ENCODE peak calls at places on chromosome 5, in six cellular contexts. U is prostate gland, Y is AG04449, W is hepatocyte, B is PC-3, H is cardiac muscle cell. D is an unnamed sample.

GRCh38 chr5:5891350-5891749 is 468.9 kb downstream of the ICE1 start:
- DNase-seq in U (no peak), Y (no peak), W (peak), B (peak), H (no peak), D (no peak)

GRCh38 chr5:2563046-2563445 is 188.4 kb downstream of the IRX2 start:
- DNase-seq in U (no peak), Y (no peak), W (no peak), B (no peak), H (no peak), D (no peak)

GRCh38 chr5:118793091-118793490 is 195.3 kb downstream of the DTWD2 start:
- DNase-seq in U (no peak), Y (no peak), W (no peak), B (no peak), H (no peak), D (no peak)

GRCh38 chr5:152556779-152557178 is 151.7 kb upstream of the NMUR2 start:
- DNase-seq in U (no peak), Y (no peak), W (no peak), B (no peak), H (peak), D (no peak)

GRCh38 chr5:91225848-91226686 is 157.1 kb downstream of the ARRDC3 start:
- DNase-seq in U (peak), Y (no peak), W (peak), B (peak), H (peak), D (no peak)

GRCh38 chr5:109413463-109413862 is 3.7 kb upstream of the PJA2 start:
- DNase-seq in U (no peak), Y (no peak), W (peak), B (no peak), H (peak), D (peak)

GRCh38 chr5:149962040-149962439 is 1.5 kb downstream of the SLC26A2 start:
- DNase-seq in U (no peak), Y (no peak), W (peak), B (peak), H (peak), D (no peak)

GRCh38 chr5:176388003-176388340 is 426 bp downstream of the NOP16 start:
- DNase-seq in U (no peak), Y (no peak), W (peak), B (peak), H (peak), D (no peak)

GRCh38 chr5:6760636-6761035 is 47.4 kb downstream of the TENT4A start:
- DNase-seq in U (no peak), Y (no peak), W (no peak), B (no peak), H (no peak), D (no peak)

GRCh38 chr5:100776244-100776643 is 126.8 kb downstream of the ST8SIA4 start:
- DNase-seq in U (no peak), Y (no peak), W (no peak), B (peak), H (no peak), D (no peak)

GRCh38 chr5:28809811-28810750 is 1771.7 kb upstream of the CDH9 start:
- DNase-seq in U (no peak), Y (no peak), W (no peak), B (no peak), H (no peak), D (no peak)

GRCh38 chr5:163564321-163564924 is 59.0 kb downstream of the MAT2B start:
- DNase-seq in U (peak), Y (no peak), W (peak), B (peak), H (peak), D (no peak)

GRCh38 chr5:32710859-32711692 is at the start of gene NPR3:
- DNase-seq in U (no peak), Y (no peak), W (peak), B (peak), H (no peak), D (no peak)

GRCh38 chr5:1448511-1449011 is 3.3 kb upstream of the SLC6A3 start:
- DNase-seq in U (no peak), Y (no peak), W (no peak), B (no peak), H (no peak), D (no peak)

GRCh38 chr5:39423331-39423751 is 1.4 kb downstream of the DAB2 start:
- DNase-seq in U (no peak), Y (no peak), W (no peak), B (peak), H (no peak), D (no peak)

DNA sequence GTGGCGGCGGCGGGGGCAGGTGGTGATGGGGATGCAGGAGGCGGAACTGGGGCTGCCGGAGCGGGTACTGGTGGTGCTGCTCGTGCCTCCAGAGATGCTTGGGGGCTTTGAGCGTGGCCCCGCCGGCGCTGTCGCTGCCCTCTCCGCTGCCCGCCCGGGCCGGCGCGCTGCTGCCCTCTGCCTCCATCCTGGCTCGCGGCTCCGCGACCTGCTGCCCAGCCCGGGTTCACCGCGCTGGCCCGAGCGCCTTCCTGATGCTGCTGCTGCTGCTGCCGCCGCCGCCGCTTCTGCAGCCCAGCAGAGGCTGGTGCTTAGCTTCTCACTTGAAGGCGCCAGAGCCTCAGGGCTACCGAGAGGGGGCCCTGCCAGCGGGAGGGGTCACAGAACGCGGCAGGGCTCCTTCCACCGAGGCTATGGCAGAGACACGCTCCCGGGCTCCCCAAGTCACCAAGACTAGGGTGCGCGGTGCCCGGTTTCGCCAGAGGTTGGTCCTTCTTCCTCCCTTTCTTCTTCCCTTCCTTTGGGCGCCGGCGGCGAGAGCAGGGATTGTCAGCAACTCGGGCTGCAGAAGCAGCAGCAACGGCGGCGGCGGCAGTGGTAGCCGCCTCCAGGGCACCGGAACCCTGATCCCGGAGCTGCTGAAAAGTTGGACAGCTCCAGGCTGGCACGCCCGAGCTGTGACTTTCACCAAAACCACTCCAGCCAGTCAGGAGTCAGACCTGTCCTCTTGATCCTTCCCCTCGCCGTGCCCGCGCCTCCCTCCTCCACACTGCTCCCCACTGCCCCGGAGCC is at the start of gene PDE4D:
- DNase-seq in U (peak), Y (no peak), W (peak), B (peak), H (peak), D (no peak)
- H3K4me3 ChIP-seq in U (peak), Y (peak), W (no peak), B (no peak), H (peak), D (peak)

DNA sequence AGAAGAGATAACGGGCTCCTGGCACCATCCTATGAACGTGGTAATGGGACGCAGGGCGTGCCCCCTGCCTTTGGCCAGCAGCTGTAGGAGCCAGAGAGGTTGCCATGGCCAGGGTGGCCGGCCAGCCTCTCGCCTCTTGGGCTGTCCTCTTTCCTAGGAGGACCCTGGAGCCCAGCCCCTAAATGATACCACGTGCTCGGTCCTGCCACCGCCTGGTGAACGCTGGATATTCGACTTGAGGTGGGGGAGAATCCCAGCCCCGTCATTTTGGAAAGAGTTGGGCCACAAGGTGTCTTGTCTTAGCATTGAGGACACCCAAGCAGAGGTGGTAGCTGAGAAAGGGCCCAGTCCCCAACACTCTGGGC is 391 bp upstream of the NRG2 start:
- DNase-seq in U (no peak), Y (no peak), W (no peak), B (peak), H (peak), D (no peak)
- TF ChIP-seq CTCF in U (no peak), Y (no peak), W (no peak), B (no peak), H (no peak), D (peak)

GRCh38 chr5:169336234-169336633 is 35.3 kb upstream of the SLIT3 start:
- DNase-seq in U (no peak), Y (no peak), W (no peak), B (no peak), H (no peak), D (no peak)

GRCh38 chr5:169339869-169340268 is 38.9 kb upstream of the SLIT3 start:
- DNase-seq in U (no peak), Y (no peak), W (no peak), B (no peak), H (no peak), D (no peak)

GRCh38 chr5:169331292-169331852 is 30.4 kb upstream of the SLIT3 start:
- DNase-seq in U (no peak), Y (no peak), W (peak), B (peak), H (no peak), D (no peak)

DNA sequence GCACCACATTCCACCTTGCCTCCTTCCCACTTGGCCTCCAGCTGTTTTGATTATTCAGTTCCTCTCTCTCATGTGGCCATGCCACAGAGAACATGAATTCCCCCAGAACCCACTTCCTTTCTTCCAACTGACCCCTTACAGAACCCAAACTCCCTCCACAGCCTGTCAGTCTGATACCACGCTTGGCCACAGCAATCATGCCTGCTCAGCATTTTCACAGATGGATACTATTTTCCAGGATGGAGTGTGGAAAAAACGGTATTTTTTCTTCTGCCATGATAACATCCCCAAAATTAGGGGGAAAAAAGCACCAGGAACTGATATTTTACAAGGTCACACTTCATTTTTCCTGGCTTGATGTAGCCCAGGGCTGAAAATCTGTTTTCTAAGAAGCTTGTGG is 34.9 kb upstream of the SLIT3 start:
- DNase-seq in U (no peak), Y (no peak), W (no peak), B (no peak), H (no peak), D (no peak)
- H3K4me3 ChIP-seq in U (no peak), Y (no peak), W (no peak), B (no peak), H (no peak), D (no peak)

GRCh38 chr5:139893873-139894272 is 98.3 kb downstream of the PSD2 start:
- DNase-seq in U (no peak), Y (no peak), W (no peak), B (no peak), H (no peak), D (no peak)
- TF ChIP-seq CTCF in U (no peak), Y (no peak), W (no peak), B (no peak), H (no peak), D (no peak)

DNA sequence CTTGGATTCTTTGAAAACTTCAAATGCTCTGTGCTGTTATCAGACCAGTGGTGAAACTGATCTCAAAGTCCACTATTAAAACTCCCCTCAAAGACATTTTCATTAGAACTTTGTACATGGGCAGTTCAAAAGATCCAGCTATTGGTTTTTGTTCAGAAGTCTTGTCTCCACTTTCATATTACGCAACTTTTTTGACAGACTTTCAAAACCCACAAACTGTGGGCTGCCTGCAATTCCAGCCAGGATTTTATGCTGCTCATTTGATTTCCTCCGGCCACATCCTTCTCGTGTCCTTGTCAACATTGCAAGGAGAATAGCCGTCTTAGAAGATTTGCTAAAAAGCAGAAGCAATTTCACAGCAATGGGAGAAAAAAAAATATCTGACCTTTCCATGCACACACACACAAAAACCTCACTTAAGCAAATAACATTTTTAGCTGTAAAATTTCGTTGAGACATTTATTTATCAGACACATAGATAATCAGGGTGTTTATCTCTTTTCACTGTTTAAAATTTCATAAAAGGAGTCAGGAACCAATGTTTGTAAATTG is 1990.5 kb downstream of the MAT2B start:
- DNase-seq in U (no peak), Y (no peak), W (no peak), B (no peak), H (no peak), D (no peak)
- H3K4me3 ChIP-seq in U (no peak), Y (no peak), W (no peak), B (no peak), H (no peak), D (no peak)

D was measured in epithelial cell of proximal tubule.